ENCODE peak calls at places on chromosomes 5 and 9, in four cellular contexts. K, R, T and C are unnamed samples.

GRCh38 chr9:128057724-128058409 is 9.3 kb downstream of the NAIF1 start:
- DNase-seq in K (no peak), R (peak; percentile 77), T (no peak), C (no peak)

GRCh38 chr9:36991516-36992134 is 42.4 kb downstream of the PAX5 start:
- DNase-seq in K (peak; percentile 51), R (no peak), T (no peak), C (peak; percentile 79)

GRCh38 chr9:120715331-120715924 is 1.2 kb upstream of the MEGF9 start:
- DNase-seq in K (no peak), R (no peak), T (no peak), C (no peak)

GRCh38 chr9:131481441-131482342 is 21.0 kb upstream of the POMT1 start:
- DNase-seq in K (no peak), R (no peak), T (no peak), C (no peak)

GRCh38 chr9:127311239-127311741 is 46.7 kb downstream of the GARNL3 start:
- DNase-seq in K (peak; percentile 44), R (peak; percentile 30), T (no peak), C (no peak)

GRCh38 chr9:21070171-21070571 is 7.6 kb downstream of the IFNB1 start:
- DNase-seq in K (no peak), R (no peak), T (no peak), C (peak; percentile 46)

GRCh38 chr9:3012843-3013242 is 168.9 kb upstream of the PUM3 start:
- DNase-seq in K (no peak), R (no peak), T (no peak), C (no peak)

GRCh38 chr5:174972291-174972690 is 247.9 kb downstream of the MSX2 start:
- DNase-seq in K (no peak), R (no peak), T (no peak), C (no peak)

GRCh38 chr5:151406322-151406947 is 41.0 kb upstream of the SLC36A1 start:
- DNase-seq in K (peak; percentile 44), R (peak; percentile 33), T (no peak), C (peak; percentile 53)

GRCh38 chr5:66863343-66864170 is 267.4 kb downstream of the MAST4 start:
- DNase-seq in K (no peak), R (no peak), T (no peak), C (no peak)

GRCh38 chr9:21153688-21154608 is 12.3 kb upstream of the IFNW1 start:
- DNase-seq in K (no peak), R (no peak), T (no peak), C (peak; percentile 55)

GRCh38 chr9:106051573-106051972 is 357.2 kb downstream of the TMEM38B start:
- DNase-seq in K (no peak), R (no peak), T (no peak), C (no peak)

GRCh38 chr5:158538506-158539074 is 561.1 kb downstream of the EBF1 start:
- DNase-seq in K (no peak), R (no peak), T (peak; percentile 27), C (no peak)

GRCh38 chr9:128390813-128391711 is 19.9 kb downstream of the URM1 start:
- DNase-seq in K (no peak), R (no peak), T (no peak), C (no peak)

GRCh38 chr5:117590944-117591343 is 1016.3 kb upstream of the SEMA6A start:
- DNase-seq in K (no peak), R (peak; percentile 25), T (no peak), C (peak; percentile 17)

GRCh38 chr5:20538341-20538740 is 550.3 kb upstream of the CDH18 start:
- DNase-seq in K (no peak), R (no peak), T (no peak), C (no peak)

GRCh38 chr9:3240651-3241268 is 285.0 kb downstream of the RFX3 start:
- DNase-seq in K (peak; percentile 19), R (peak; percentile 60), T (peak; percentile 35), C (peak; percentile 40)

GRCh38 chr5:102540251-102540812 is 41.5 kb upstream of the SLCO6A1 start:
- DNase-seq in K (no peak), R (no peak), T (no peak), C (no peak)

GRCh38 chr5:150320048-150320555 is 17.4 kb upstream of the ARSI start:
- DNase-seq in K (no peak), R (no peak), T (no peak), C (no peak)

GRCh38 chr5:58455966-58456365 is 3.9 kb downstream of the PLK2 start:
- DNase-seq in K (no peak), R (no peak), T (no peak), C (no peak)

GRCh38 chr5:138664276-138664943 is 88.8 kb upstream of the CTNNA1 start:
- DNase-seq in K (no peak), R (no peak), T (no peak), C (no peak)
- TF ChIP-seq TARDBP in K (no peak), R (no peak), T (no peak), C (no peak)

GRCh38 chr5:1524799-1525623 is 1.3 kb upstream of the LPCAT1 start:
- DNase-seq in K (no peak), R (no peak), T (no peak), C (no peak)
- TF ChIP-seq BHLHE40 in K (no peak), R (no peak), T (no peak), C (no peak)

GRCh38 chr5:142720561-142721275 is 34.8 kb upstream of the FGF1 start:
- DNase-seq in K (no peak), R (peak; percentile 45), T (no peak), C (no peak)
- TF ChIP-seq TARDBP in K (no peak), R (no peak), T (no peak), C (no peak)

DNA sequence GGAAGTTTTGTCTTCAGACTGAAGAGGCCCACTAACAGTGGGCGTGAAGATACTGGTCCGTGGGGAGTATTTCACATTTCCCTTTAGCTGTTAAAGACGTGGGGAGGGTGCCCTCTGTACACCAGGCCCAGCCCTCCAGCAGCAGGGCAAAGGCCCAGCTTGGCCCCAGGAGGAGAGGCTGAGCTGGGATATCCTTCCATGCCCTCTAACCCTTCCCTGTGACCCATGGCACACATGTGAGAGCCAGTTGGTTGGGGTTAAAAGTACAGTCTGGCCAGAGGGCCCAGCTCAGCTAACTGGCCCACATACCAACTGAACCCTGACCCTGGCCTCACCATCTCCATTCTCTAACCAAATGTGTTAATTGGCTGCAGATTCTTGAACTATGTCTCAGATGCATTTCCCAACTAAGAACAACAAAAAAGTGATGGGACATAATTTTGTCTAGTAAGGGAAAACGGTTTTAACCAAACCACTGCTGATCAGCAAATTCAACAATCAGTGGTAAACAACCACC is 74.4 kb downstream of the LHFPL2 start:
- DNase-seq in K (no peak), R (no peak), T (no peak), C (no peak)
- TF ChIP-seq BHLHE40 in K (no peak), R (no peak), T (peak; percentile 15), C (no peak)

GRCh38 chr5:90201923-90202322 is 207.6 kb downstream of the CETN3 start:
- DNase-seq in K (no peak), R (no peak), T (no peak), C (no peak)
- TF ChIP-seq TARDBP in K (no peak), R (no peak), T (no peak), C (no peak)